ENCODE peak calls at places on chromosomes 6 and 20, in nine cellular contexts. I is aorta; J is ureter; R is posterior cingulate gyrus; N is foreskin keratinocyte; Y is Kasumi-1; F is EL; G is osteoblast; P is stimulated activated CD8-positive, alpha-beta memory T cell treated with anti-CD3 and anti-CD28 coated beads, Interleukin-2, amount 100 ng/mL, for 1 hour. U is an unnamed sample.

GRCh38 chr6:34341481-34341971 is 50.9 kb downstream of the NUDT3 start:
- DNase-seq in P (no peak), Y (no peak), G (peak), N (peak), J (no peak), F (no peak), R (no peak), I (no peak), U (no peak)

GRCh38 chr6:126886106-126886505 is 232.4 kb upstream of the RSPO3 start:
- DNase-seq in P (no peak), Y (no peak), J (no peak), F (no peak), R (no peak), N (no peak), I (no peak), G (no peak), U (no peak)

GRCh38 chr6:167881327-167881726 is 54.6 kb downstream of the AFDN start:
- DNase-seq in F (no peak), N (no peak), R (no peak), P (no peak), I (no peak), G (no peak), J (no peak), Y (no peak), U (no peak)

GRCh38 chr6:165845488-165845887 is 182.4 kb upstream of the PDE10A start:
- DNase-seq in F (no peak), N (no peak), P (no peak), G (no peak), J (no peak), I (no peak), Y (no peak), R (no peak), U (no peak)

GRCh38 chr20:42007251-42007650 is 389.1 kb upstream of the CHD6 start:
- DNase-seq in N (no peak), I (no peak), F (no peak), J (no peak), R (no peak), G (no peak), P (no peak), Y (no peak), U (no peak)

GRCh38 chr6:153090241-153090930 is 40.7 kb downstream of the RGS17 start:
- DNase-seq in N (peak), I (no peak), F (peak), P (no peak), Y (no peak), R (no peak), J (no peak), G (peak), U (no peak)

GRCh38 chr6:75374913-75375530 is 90.4 kb upstream of the TMEM30A start:
- DNase-seq in I (no peak), P (no peak), N (no peak), R (no peak), J (no peak), G (no peak), F (no peak), Y (no peak), U (no peak)

GRCh38 chr6:97865612-97866011 is 582.6 kb upstream of the MMS22L start:
- DNase-seq in R (no peak), J (no peak), Y (no peak), I (no peak), N (peak), G (no peak), P (no peak), F (no peak), U (no peak)

U was measured in naive thymus-derived CD8-positive, alpha-beta T cell.